ENCODE peak calls at places on chromosomes 6 and 20, in eight cellular contexts. Z, R, H, S, I, C, D and V are unnamed samples.

GRCh38 chr20:35561268-35561667 is 19.4 kb downstream of the ERGIC3 start:
- DNase-seq in Z (no peak), R (peak), H (no peak), S (no peak), I (no peak), C (no peak), D (no peak), V (no peak)

GRCh38 chr6:47241742-47242482 is 67.8 kb downstream of the TNFRSF21 start:
- DNase-seq in Z (no peak), R (peak), H (no peak), S (no peak), I (no peak), C (no peak), D (no peak), V (no peak)

GRCh38 chr20:51400051-51400926 is 142.2 kb downstream of the NFATC2 start:
- DNase-seq in Z (no peak), R (no peak), H (peak), S (peak), I (no peak), C (peak), D (no peak), V (no peak)

GRCh38 chr6:106141441-106142237 is 55.5 kb downstream of the PRDM1 start:
- DNase-seq in Z (no peak), R (no peak), H (no peak), S (peak), I (no peak), C (no peak), D (no peak), V (no peak)

GRCh38 chr6:129785081-129785755 is 75.2 kb upstream of the ARHGAP18 start:
- DNase-seq in Z (no peak), R (no peak), H (no peak), S (no peak), I (no peak), C (no peak), D (no peak), V (no peak)

GRCh38 chr6:16999486-17000436 is 102.1 kb upstream of the STMND1 start:
- DNase-seq in Z (peak), R (no peak), H (no peak), S (no peak), I (peak), C (no peak), D (no peak), V (no peak)

GRCh38 chr20:19047951-19048296 is 164.5 kb upstream of the SLC24A3 start:
- DNase-seq in Z (peak), R (no peak), H (no peak), S (no peak), I (no peak), C (no peak), D (no peak), V (no peak)

GRCh38 chr6:43584892-43585570 is 9.0 kb downstream of the POLH start:
- DNase-seq in Z (no peak), R (no peak), H (no peak), S (peak), I (no peak), C (no peak), D (no peak), V (no peak)

GRCh38 chr20:36017034-36017951 is 48.9 kb downstream of the CNBD2 start:
- DNase-seq in Z (no peak), R (peak), H (no peak), S (no peak), I (peak), C (no peak), D (no peak), V (no peak)

GRCh38 chr20:48189177-48189576 is 403.9 kb upstream of the SULF2 start:
- DNase-seq in Z (peak), R (no peak), H (no peak), S (no peak), I (no peak), C (no peak), D (no peak), V (no peak)

GRCh38 chr20:18388860-18389259 is 78.0 kb downstream of the DZANK1 start:
- DNase-seq in Z (no peak), R (peak), H (no peak), S (no peak), I (peak), C (no peak), D (no peak), V (no peak)

GRCh38 chr20:37627060-37627766 is 66.6 kb upstream of the CTNNBL1 start:
- DNase-seq in Z (no peak), R (peak), H (no peak), S (no peak), I (peak), C (no peak), D (no peak), V (peak)

GRCh38 chr6:16409531-16410441 is 171.4 kb downstream of the GMPR start:
- DNase-seq in Z (peak), R (peak), H (peak), S (peak), I (peak), C (no peak), D (peak), V (peak)

GRCh38 chr20:58647814-58648501 is 3.1 kb upstream of the STX16 start:
- DNase-seq in Z (no peak), R (peak), H (no peak), S (no peak), I (peak), C (no peak), D (no peak), V (peak)

GRCh38 chr20:8454137-8454712 is 322.2 kb downstream of the PLCB1 start:
- DNase-seq in Z (peak), R (peak), H (no peak), S (no peak), I (peak), C (no peak), D (peak), V (no peak)

GRCh38 chr6:132081338-132081737 is 130.2 kb upstream of the CCN2 start:
- DNase-seq in Z (no peak), R (no peak), H (no peak), S (no peak), I (no peak), C (no peak), D (no peak), V (no peak)

GRCh38 chr6:15365273-15365687 is 119.4 kb downstream of the JARID2 start:
- DNase-seq in Z (peak), R (peak), H (no peak), S (peak), I (peak), C (peak), D (peak), V (no peak)

GRCh38 chr6:90083891-90084290 is 189.6 kb downstream of the GJA10 start:
- DNase-seq in Z (no peak), R (no peak), H (no peak), S (peak), I (no peak), C (no peak), D (no peak), V (no peak)

GRCh38 chr6:81515562-81516453 is 236.7 kb downstream of the TENT5A start:
- DNase-seq in Z (no peak), R (peak), H (no peak), S (no peak), I (no peak), C (no peak), D (no peak), V (no peak)

GRCh38 chr6:40582892-40583291 is 4.3 kb downstream of the LRFN2 start:
- DNase-seq in Z (no peak), R (no peak), H (no peak), S (no peak), I (no peak), C (no peak), D (no peak), V (no peak)

GRCh38 chr6:170125447-170126300 is 165.2 kb downstream of the DLL1 start:
- DNase-seq in Z (no peak), R (no peak), H (no peak), S (no peak), I (no peak), C (no peak), D (no peak), V (peak)

GRCh38 chr6:30806581-30807183 is 62.3 kb upstream of the IER3 start:
- DNase-seq in Z (no peak), R (no peak), H (no peak), S (no peak), I (no peak), C (no peak), D (no peak), V (no peak)

GRCh38 chr20:53773792-53774371 is 180.2 kb upstream of the ZNF217 start:
- DNase-seq in Z (peak), R (peak), H (no peak), S (no peak), I (peak), C (no peak), D (no peak), V (no peak)

GRCh38 chr20:64239449-64240242 is 15.9 kb upstream of the PCMTD2 start:
- DNase-seq in Z (no peak), R (no peak), H (peak), S (no peak), I (no peak), C (no peak), D (no peak), V (no peak)

GRCh38 chr20:35603695-35604443 is 11.8 kb upstream of the SPAG4 start:
- DNase-seq in Z (no peak), R (no peak), H (no peak), S (no peak), I (no peak), C (no peak), D (no peak), V (no peak)

GRCh38 chr6:7813704-7814103 is 87.8 kb downstream of the BMP6 start:
- DNase-seq in Z (no peak), R (no peak), H (no peak), S (no peak), I (no peak), C (no peak), D (no peak), V (no peak)

GRCh38 chr20:37886851-37887297 is 16.1 kb upstream of the VSTM2L start:
- DNase-seq in Z (no peak), R (peak), H (no peak), S (no peak), I (no peak), C (no peak), D (no peak), V (no peak)